ENCODE peak calls at places on chromosomes 2 and 18, in five cellular contexts. Z is uterus, V is DND-41, Q is mammary epithelial cell, J is dorsolateral prefrontal cortex. A is an unnamed sample. For H3K27me3, the result is how much of the 10 kb centered on the place peaks cover.

GRCh38 chr2:46915281-46915810 is at the start of gene MCFD2:
- DNase-seq in Z (no peak), V (no peak), Q (peak), J (peak), A (peak)

GRCh38 chr2:44943031-44943692 is 1.7 kb downstream of the SIX3 start:
- DNase-seq in Z (no peak), J (no peak), Q (no peak), V (no peak), A (no peak)

GRCh38 chr2:170716851-170717598 is 1.9 kb downstream of the SP5 start:
- DNase-seq in Z (peak), Q (no peak), J (no peak), V (no peak), A (no peak)

GRCh38 chr2:215695876-215696275 is 260.0 kb upstream of the FN1 start:
- DNase-seq in J (no peak), Z (no peak), V (no peak), Q (no peak), A (no peak)

GRCh38 chr2:162058973-162059668 is 14.9 kb downstream of the DPP4 start:
- DNase-seq in J (no peak), Q (no peak), Z (no peak), V (no peak), A (no peak)

GRCh38 chr2:140286377-140286776 is 1506.2 kb upstream of the NXPH2 start:
- DNase-seq in Z (no peak), Q (no peak), V (no peak), J (no peak), A (no peak)

GRCh38 chr2:216925632-216926366 is 65.9 kb upstream of the TNP1 start:
- DNase-seq in V (no peak), J (no peak), Z (no peak), Q (no peak), A (no peak)

GRCh38 chr2:186339716-186340115 is 146.3 kb upstream of the ZC3H15 start:
- DNase-seq in J (no peak), Q (no peak), V (no peak), Z (no peak), A (no peak)

GRCh38 chr2:37599688-37600525 is 71.5 kb downstream of the CDC42EP3 start:
- DNase-seq in J (no peak), V (no peak), Q (no peak), Z (no peak), A (no peak)

GRCh38 chr2:83696838-83697237 is 762.2 kb downstream of the SUCLG1 start:
- DNase-seq in V (no peak), Z (no peak), Q (no peak), J (no peak), A (no peak)

GRCh38 chr18:47901624-47902362 is 28.7 kb downstream of the SMAD2 start:
- DNase-seq in Z (no peak), Q (peak), J (no peak), V (no peak), A (no peak)

GRCh38 chr2:178279142-178279541 is 84.8 kb downstream of the OSBPL6 start:
- DNase-seq in J (no peak), Z (no peak), Q (peak), V (no peak), A (peak)

GRCh38 chr2:86281066-86281700 is 56.2 kb downstream of the REEP1 start:
- DNase-seq in Z (no peak), Q (no peak), J (no peak), V (no peak), A (no peak)

GRCh38 chr2:127641846-127642510 is 4.0 kb upstream of the GPR17 start:
- DNase-seq in Q (no peak), Z (no peak), J (no peak), V (peak), A (no peak)

GRCh38 chr2:19158899-19159298 is 199.5 kb downstream of the OSR1 start:
- DNase-seq in V (no peak), J (no peak), Q (no peak), Z (no peak), A (no peak)

GRCh38 chr2:47459021-47459420 is 56.1 kb downstream of the MSH2 start:
- DNase-seq in J (no peak), V (no peak), Z (no peak), Q (no peak), A (no peak)

GRCh38 chr18:24060644-24061043 is 46.1 kb downstream of the TTC39C start:
- DNase-seq in Q (no peak), J (no peak), Z (no peak), V (no peak), A (no peak)

GRCh38 chr2:107595749-107596148 is 230.9 kb upstream of the RGPD4 start:
- DNase-seq in J (no peak), V (no peak), Z (no peak), Q (peak), A (peak)

GRCh38 chr2:160257015-160257741 is 57.1 kb upstream of the ITGB6 start:
- DNase-seq in Z (no peak), V (no peak), Q (no peak), J (no peak), A (peak)

GRCh38 chr2:134843968-134844367 is 5.6 kb downstream of the ACMSD start:
- DNase-seq in Z (no peak), Q (no peak), V (no peak), J (no peak), A (no peak)

GRCh38 chr2:96138146-96139145 is at the start of gene ASTL:
- DNase-seq in V (peak), Z (no peak), Q (peak), J (no peak), A (no peak)

DNA sequence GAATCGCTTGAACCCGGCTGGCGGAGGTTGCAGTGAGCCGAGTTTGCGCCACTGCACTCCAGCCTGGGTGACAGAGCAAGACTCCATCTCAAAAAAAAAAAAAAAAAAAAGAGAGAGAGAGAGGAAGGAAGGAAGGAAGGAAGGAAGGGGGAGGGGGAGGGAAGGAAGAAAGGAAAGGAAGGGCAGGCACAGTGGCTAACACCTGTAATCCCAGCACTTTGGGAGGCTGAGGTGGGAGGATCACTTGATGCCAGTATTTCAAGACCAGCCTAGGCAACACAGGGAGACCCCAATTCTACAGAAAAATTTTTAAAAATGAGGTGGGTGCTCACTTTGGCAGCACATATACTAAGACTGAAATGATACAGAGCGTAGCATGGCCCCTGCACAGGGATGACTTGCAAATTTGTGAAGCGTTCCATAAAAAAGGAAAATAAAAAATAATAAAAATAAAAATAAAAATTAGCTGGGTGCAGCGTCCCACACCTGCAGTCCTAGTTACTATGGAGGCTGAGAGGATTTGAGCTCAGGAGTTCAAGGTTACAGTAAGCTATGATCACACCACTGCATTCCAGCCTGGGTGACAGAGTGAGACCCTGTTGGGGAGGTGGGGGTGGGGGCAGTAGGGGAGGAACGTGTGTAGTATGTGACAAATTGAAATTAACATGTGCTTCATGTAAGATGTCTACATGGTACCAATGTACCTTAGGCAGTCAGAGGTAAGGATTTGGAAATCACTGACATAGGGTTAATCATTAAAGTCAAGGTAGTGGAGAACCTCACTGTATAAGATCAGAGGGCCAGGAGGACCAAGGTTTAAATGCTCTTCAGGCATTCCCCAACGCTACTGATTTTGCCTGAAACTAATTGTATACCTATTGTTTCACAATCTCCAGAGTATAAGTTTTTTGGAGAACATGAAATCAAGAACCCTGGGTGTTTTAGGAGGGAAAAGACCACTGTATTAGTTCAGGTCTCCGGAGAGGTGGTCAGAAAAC is 1.4 kb downstream of the WDCP start:
- DNase-seq in V (no peak), Z (no peak), J (no peak), Q (no peak), A (no peak)
- H3K4me3 ChIP-seq in V (peak), Z (peak), J (peak), Q (peak), A (peak)

DNA sequence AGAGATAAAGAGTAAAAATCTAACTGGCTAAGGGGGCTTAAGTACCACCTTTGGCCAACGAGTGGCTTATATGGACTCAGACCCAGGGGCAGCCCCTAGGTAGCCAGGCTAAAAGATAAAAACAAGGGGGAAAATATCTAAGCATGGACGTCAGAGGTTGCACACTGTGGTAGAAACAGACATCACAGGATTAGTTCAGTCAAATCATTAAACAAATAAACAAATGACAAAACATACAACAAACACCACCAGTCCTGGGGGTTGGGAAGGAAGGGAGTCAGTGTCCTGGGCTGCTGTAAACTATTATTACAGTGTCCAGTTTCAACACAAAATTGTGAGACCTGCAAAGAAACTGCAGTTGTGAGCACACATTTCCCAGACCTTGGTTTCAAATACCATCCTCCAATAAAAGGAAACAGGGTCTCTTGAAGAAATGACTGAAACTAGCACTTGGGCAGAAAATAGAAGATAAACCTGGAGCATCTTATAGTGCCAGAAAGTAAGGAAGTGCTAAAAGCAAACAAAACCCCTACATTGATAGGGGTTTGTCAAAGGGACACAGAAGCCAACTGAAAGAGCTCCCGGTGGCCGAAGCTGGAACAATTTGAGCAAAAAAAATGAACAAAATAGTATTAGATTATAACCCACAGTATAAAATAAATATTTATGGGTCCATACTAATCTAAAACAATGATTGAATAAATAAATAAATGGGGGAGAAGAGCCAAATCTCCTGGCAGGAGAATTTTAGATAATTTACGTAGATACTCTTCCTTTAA is 154.8 kb upstream of the KLF7 start:
- DNase-seq in V (no peak), Q (no peak), J (no peak), Z (no peak), A (no peak)
- H3K27me3 ChIP-seq in V (under half), Q (under half), J (under half), Z (under half), A (under half)

GRCh38 chr18:36766836-36767235 is 62.0 kb downstream of the TPGS2 start:
- DNase-seq in J (no peak), Q (no peak), V (no peak), Z (no peak), A (no peak)
- H3K4me3 ChIP-seq in J (no peak), Q (no peak), V (no peak), Z (no peak), A (no peak)

GRCh38 chr2:120450196-120450820 is 104.4 kb downstream of the INHBB start:
- DNase-seq in Z (no peak), V (no peak), J (no peak), Q (no peak), A (peak)

GRCh38 chr2:120448427-120448826 is 102.5 kb downstream of the INHBB start:
- DNase-seq in V (no peak), Q (no peak), J (no peak), Z (no peak), A (no peak)

GRCh38 chr2:120451334-120451733 is 105.4 kb downstream of the INHBB start:
- DNase-seq in Q (no peak), Z (no peak), V (no peak), J (no peak), A (no peak)

GRCh38 chr2:120447122-120447785 is 101.3 kb downstream of the INHBB start:
- DNase-seq in Q (no peak), V (no peak), J (no peak), Z (no peak), A (no peak)

DNA sequence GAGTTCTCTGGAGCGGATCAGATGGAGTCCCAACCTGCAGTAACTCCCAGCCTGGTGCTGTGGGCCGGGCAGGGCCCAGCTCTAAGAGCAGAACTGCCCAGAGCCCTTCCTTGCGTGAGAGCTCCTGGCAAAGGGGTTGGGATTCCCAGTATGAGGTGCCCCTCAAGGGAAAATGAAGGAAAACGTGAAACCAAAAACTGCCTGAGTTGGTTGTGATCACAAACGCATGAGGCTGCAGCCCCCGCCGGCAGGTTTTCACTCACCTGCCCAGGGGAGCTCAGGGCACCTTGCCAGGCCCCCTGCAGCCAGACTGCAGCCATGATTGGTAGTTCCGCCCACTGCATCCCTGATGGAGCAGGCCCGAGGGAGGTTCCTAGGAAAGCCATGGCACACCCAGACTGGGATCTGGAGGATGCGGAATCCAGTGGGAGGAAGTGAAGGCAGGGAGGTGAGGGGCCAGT is 103.1 kb downstream of the INHBB start:
- DNase-seq in V (no peak), J (no peak), Z (no peak), Q (no peak), A (no peak)
- H3K27me3 ChIP-seq in V (under half), J (under half), Z (under half), Q (under half), A (under half)

GRCh38 chr18:8946046-8946838 is 156.3 kb upstream of the NDUFV2 start:
- DNase-seq in Q (peak), Z (no peak), V (no peak), J (no peak), A (no peak)
- H3K4me3 ChIP-seq in Q (no peak), Z (no peak), V (no peak), J (no peak), A (no peak)

DNA sequence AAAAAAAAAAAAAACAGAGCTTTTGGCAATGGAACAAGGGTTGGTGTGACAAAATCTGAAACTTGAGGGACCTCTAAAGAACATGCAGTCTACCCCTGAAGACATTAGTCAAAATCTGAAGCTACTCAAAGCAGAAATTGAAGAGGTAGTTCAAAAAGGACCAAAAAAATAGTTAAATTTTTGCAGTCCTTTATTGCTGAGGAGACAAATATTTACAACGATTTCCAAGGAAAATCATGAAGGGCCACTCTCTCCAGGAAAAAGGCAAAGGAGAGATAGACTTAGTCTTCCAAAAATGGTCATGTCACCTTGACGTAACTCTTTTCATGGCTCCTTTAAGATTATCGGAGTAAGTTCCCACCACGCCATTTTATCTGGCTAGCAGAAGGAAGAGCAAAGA is 452.0 kb downstream of the XIRP2 start:
- DNase-seq in V (no peak), Z (no peak), J (no peak), Q (no peak), A (no peak)
- H3K27me3 ChIP-seq in V (under half), Z (under half), J (under half), Q (under half), A (under half)

GRCh38 chr2:72917875-72918660 is 749 bp downstream of the EMX1 start:
- DNase-seq in Z (no peak), V (no peak), Q (no peak), J (no peak), A (peak)
- H3K4me3 ChIP-seq in Z (peak), V (no peak), Q (no peak), J (peak), A (no peak)

GRCh38 chr2:149329470-149330126 is 789 bp upstream of the LYPD6 start:
- DNase-seq in Q (peak), V (no peak), J (no peak), Z (no peak), A (peak)
- H3K27me3 ChIP-seq in Q (under half), V (under half), J (under half), Z (under half), A (under half)

GRCh38 chr2:104872034-104872865 is 18.3 kb downstream of the POU3F3 start:
- DNase-seq in Z (no peak), Q (no peak), J (no peak), V (peak), A (no peak)
- H3K4me3 ChIP-seq in Z (no peak), Q (no peak), J (peak), V (peak), A (no peak)